ENCODE peak calls at places on chromosomes 6 and 20, in nine cellular contexts. U, K, O, C, H, G, S, P and I are unnamed samples.

GRCh38 chr6:88982720-88983119 is 19.3 kb upstream of the RNGTT start:
- DNase-seq in U (peak; percentile 91), K (peak; percentile 77), O (peak; percentile 71), C (no peak), H (peak; percentile 48), G (peak; percentile 38), S (no peak), P (no peak), I (peak; percentile 77)

GRCh38 chr6:33827546-33828451 is 24.0 kb upstream of the MLN start:
- DNase-seq in U (no peak), K (no peak), O (no peak), C (peak; percentile 38), H (no peak), G (no peak), S (no peak), P (peak; percentile 42), I (no peak)

GRCh38 chr6:5287205-5287965 is 26.1 kb downstream of the FARS2 start:
- DNase-seq in U (no peak), K (no peak), O (no peak), C (no peak), H (no peak), G (no peak), S (no peak), P (no peak), I (no peak)

GRCh38 chr20:37007898-37008649 is 56.6 kb upstream of the SAMHD1 start:
- DNase-seq in U (no peak), K (no peak), O (peak; percentile 21), C (no peak), H (no peak), G (no peak), S (no peak), P (no peak), I (no peak)

GRCh38 chr6:34053721-34054120 is 92.2 kb downstream of the GRM4 start:
- DNase-seq in U (no peak), K (no peak), O (no peak), C (no peak), H (no peak), G (no peak), S (peak; percentile 43), P (peak; percentile 66), I (no peak)

GRCh38 chr6:130466052-130466743 is 100.4 kb downstream of the TMEM200A start:
- DNase-seq in U (no peak), K (no peak), O (no peak), C (no peak), H (no peak), G (no peak), S (no peak), P (no peak), I (no peak)

GRCh38 chr20:51412991-51413471 is 129.5 kb downstream of the NFATC2 start:
- DNase-seq in U (no peak), K (peak; percentile 73), O (peak; percentile 40), C (no peak), H (no peak), G (no peak), S (no peak), P (no peak), I (no peak)

GRCh38 chr6:117504478-117505144 is 22.1 kb downstream of the DCBLD1 start:
- DNase-seq in U (no peak), K (no peak), O (peak; percentile 24), C (no peak), H (no peak), G (no peak), S (peak; percentile 33), P (peak; percentile 63), I (no peak)

GRCh38 chr6:167856999-167857660 is 30.4 kb downstream of the AFDN start:
- DNase-seq in U (no peak), K (no peak), O (peak; percentile 72), C (no peak), H (peak; percentile 78), G (no peak), S (no peak), P (no peak), I (no peak)

GRCh38 chr20:40191573-40191972 is 497.5 kb downstream of the MAFB start:
- DNase-seq in U (no peak), K (no peak), O (no peak), C (no peak), H (no peak), G (no peak), S (no peak), P (no peak), I (no peak)

GRCh38 chr20:45934046-45934586 is 367 bp upstream of the PCIF1 start:
- DNase-seq in U (no peak), K (no peak), O (peak; percentile 66), C (peak; percentile 81), H (no peak), G (peak; percentile 58), S (peak; percentile 59), P (peak; percentile 71), I (no peak)

GRCh38 chr6:35725721-35726438 is 11.0 kb upstream of the ARMC12 start:
- DNase-seq in U (peak; percentile 91), K (peak; percentile 88), O (peak; percentile 54), C (peak; percentile 82), H (no peak), G (peak; percentile 70), S (peak; percentile 91), P (peak; percentile 92), I (no peak)

GRCh38 chr20:62437985-62438384 is 10.6 kb upstream of the RBBP8NL start:
- DNase-seq in U (no peak), K (no peak), O (no peak), C (no peak), H (no peak), G (no peak), S (no peak), P (no peak), I (no peak)

GRCh38 chr20:54156522-54156921 is 17.3 kb downstream of the CYP24A1 start:
- DNase-seq in U (no peak), K (no peak), O (no peak), C (no peak), H (no peak), G (no peak), S (no peak), P (no peak), I (no peak)

GRCh38 chr20:57469418-57470211 is 55.3 kb downstream of the CTCFL start:
- DNase-seq in U (no peak), K (no peak), O (no peak), C (no peak), H (no peak), G (no peak), S (no peak), P (no peak), I (no peak)

GRCh38 chr6:91804981-91805380 is 1218.1 kb upstream of the MAP3K7 start:
- DNase-seq in U (no peak), K (no peak), O (no peak), C (no peak), H (no peak), G (no peak), S (no peak), P (no peak), I (no peak)

GRCh38 chr6:24761193-24761835 is 13.4 kb upstream of the GMNN start:
- DNase-seq in U (no peak), K (no peak), O (no peak), C (no peak), H (no peak), G (no peak), S (peak; percentile 28), P (peak; percentile 56), I (no peak)

GRCh38 chr20:49813305-49813974 is 812 bp downstream of the SLC9A8 start:
- DNase-seq in U (no peak), K (no peak), O (no peak), C (no peak), H (no peak), G (no peak), S (no peak), P (no peak), I (no peak)

GRCh38 chr6:111984516-111985201 is 69.2 kb upstream of the CCN6 start:
- DNase-seq in U (no peak), K (no peak), O (no peak), C (no peak), H (no peak), G (no peak), S (no peak), P (no peak), I (no peak)

GRCh38 chr6:165686966-165687365 is 23.9 kb upstream of the PDE10A start:
- DNase-seq in U (no peak), K (no peak), O (no peak), C (no peak), H (no peak), G (no peak), S (no peak), P (no peak), I (no peak)

GRCh38 chr6:141675957-141676356 is 456.8 kb upstream of the GJE1 start:
- DNase-seq in U (no peak), K (no peak), O (no peak), C (no peak), H (no peak), G (no peak), S (no peak), P (no peak), I (no peak)
- TF ChIP-seq CTCF in U (no peak), K (no peak), O (peak; percentile 57), C (no peak), H (peak; percentile 57), G (no peak), S (no peak), P (no peak), I (no peak)

DNA sequence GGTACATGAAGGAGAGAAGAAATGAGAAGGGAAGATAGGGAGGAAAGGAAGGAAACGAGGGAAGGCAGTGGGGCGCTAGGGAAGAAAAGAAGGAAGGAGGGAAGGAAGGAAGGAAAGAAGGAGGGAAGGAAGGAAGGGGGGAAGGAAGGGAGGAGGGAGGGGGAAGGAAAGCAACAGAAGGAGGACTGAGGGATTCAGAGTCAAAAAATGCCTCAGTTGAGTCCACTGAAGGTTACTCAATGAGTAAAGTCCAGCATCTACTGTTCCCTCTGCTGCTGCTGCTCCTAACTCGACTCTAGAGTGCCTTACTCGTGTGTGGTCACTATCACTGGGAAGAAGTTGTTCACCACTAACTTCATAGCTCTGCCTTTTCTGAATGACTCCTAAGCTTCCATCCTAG is 33.8 kb downstream of the PHACTR1 start:
- DNase-seq in U (no peak), K (no peak), O (no peak), C (no peak), H (no peak), G (no peak), S (no peak), P (no peak), I (no peak)
- H3K27ac ChIP-seq in U (no peak overlapping the region), K (no peak overlapping the region), O (no peak overlapping the region), C (no peak overlapping the region), H (no peak overlapping the region), G (no peak overlapping the region), S (no peak overlapping the region), P (no peak overlapping the region), I (no peak overlapping the region)

GRCh38 chr6:95991906-95992305 is 23.9 kb upstream of the FUT9 start:
- DNase-seq in U (no peak), K (no peak), O (no peak), C (no peak), H (no peak), G (no peak), S (no peak), P (no peak), I (no peak)
- H3K9me3 ChIP-seq in U (peaks cover 12% of the 10 kb centered on the region), K (peaks cover 17% of the 10 kb centered on the region), O (no peaks in the 10 kb centered on the region), C (peaks cover 23% of the 10 kb centered on the region), H (no peaks in the 10 kb centered on the region), G (peaks cover under 1% of the 10 kb centered on the region), S (no peaks in the 10 kb centered on the region), P (no peaks in the 10 kb centered on the region), I (no peaks in the 10 kb centered on the region)

DNA sequence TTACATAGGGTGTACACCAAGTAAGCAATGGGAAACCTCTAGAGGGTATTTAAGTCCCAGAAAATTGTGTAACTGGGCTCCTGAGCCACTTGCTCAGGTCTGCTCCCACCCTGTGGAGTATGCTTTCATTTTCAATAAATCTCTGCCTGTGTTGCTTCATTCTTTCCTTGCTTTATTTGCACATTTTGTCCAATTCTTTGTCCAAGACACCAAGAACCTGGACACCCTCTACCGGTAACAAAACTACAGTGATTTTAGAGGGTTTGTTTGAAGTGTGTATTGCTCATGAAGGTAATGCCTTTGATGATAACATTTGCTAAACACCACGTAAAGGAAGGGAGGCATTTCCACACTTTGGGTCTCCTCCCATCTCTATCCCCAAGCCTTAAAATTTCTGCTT is 46.2 kb downstream of the MYB start:
- DNase-seq in U (no peak), K (no peak), O (no peak), C (no peak), H (no peak), G (no peak), S (no peak), P (no peak), I (no peak)
- TF ChIP-seq CTCF in U (no peak), K (no peak), O (no peak), C (no peak), H (no peak), G (no peak), S (no peak), P (no peak), I (no peak)